ENCODE peak calls at places on chromosomes 7 and 10, in four cellular contexts. One of them, this sample, is unnamed.

GRCh38 chr10:12389154-12389734 is 39.9 kb downstream of the CAMK1D start:
- DNase-seq in HepG2: no peak
- DNase-seq in K562: no peak
- DNase-seq in HCT116: no peak
- DNase-seq in this sample: no peak

GRCh38 chr10:100637785-100638184 is 102.0 kb downstream of the HIF1AN start:
- DNase-seq in HCT116: peak
- DNase-seq in HepG2: peak
- DNase-seq in K562: peak
- DNase-seq in this sample: no peak

GRCh38 chr10:2920166-2920565 is 147.2 kb upstream of the PFKP start:
- DNase-seq in HepG2: no peak
- DNase-seq in K562: no peak
- DNase-seq in HCT116: no peak
- DNase-seq in this sample: no peak

GRCh38 chr7:286278-286677 is 3.7 kb upstream of the FOXL3 start:
- DNase-seq in HepG2: no peak
- DNase-seq in K562: no peak
- DNase-seq in HCT116: no peak
- DNase-seq in this sample: no peak

GRCh38 chr10:132890301-132890700 is 52.1 kb downstream of the CFAP46 start:
- DNase-seq in HepG2: no peak
- DNase-seq in K562: no peak
- DNase-seq in HCT116: no peak
- DNase-seq in this sample: no peak

GRCh38 chr7:1283337-1283736 is 50.7 kb downstream of the UNCX start:
- DNase-seq in HCT116: no peak
- DNase-seq in K562: no peak
- DNase-seq in HepG2: no peak
- DNase-seq in this sample: no peak

GRCh38 chr10:88879754-88880286 is at the start of gene STAMBPL1:
- DNase-seq in K562: no peak
- DNase-seq in HepG2: no peak
- DNase-seq in HCT116: no peak
- DNase-seq in this sample: peak

GRCh38 chr7:18357691-18358090 is 137.9 kb upstream of the HDAC9 start:
- DNase-seq in K562: no peak
- DNase-seq in HepG2: no peak
- DNase-seq in HCT116: no peak
- DNase-seq in this sample: no peak

GRCh38 chr10:8498881-8499280 is 444.4 kb downstream of the GATA3 start:
- DNase-seq in HCT116: no peak
- DNase-seq in HepG2: no peak
- DNase-seq in K562: no peak
- DNase-seq in this sample: no peak

GRCh38 chr10:14396441-14397048 is 65.8 kb upstream of the FRMD4A start:
- DNase-seq in HCT116: no peak
- DNase-seq in K562: peak
- DNase-seq in HepG2: no peak
- DNase-seq in this sample: no peak

GRCh38 chr10:127563718-127564553 is 14.8 kb downstream of the NPS start:
- DNase-seq in K562: peak
- DNase-seq in HepG2: no peak
- DNase-seq in HCT116: peak
- DNase-seq in this sample: no peak

GRCh38 chr7:114857605-114858004 is 64.3 kb upstream of the MDFIC start:
- DNase-seq in K562: no peak
- DNase-seq in HepG2: no peak
- DNase-seq in HCT116: no peak
- DNase-seq in this sample: no peak

GRCh38 chr10:87861566-87861952 is 1.8 kb downstream of the KLLN start:
- DNase-seq in HCT116: no peak
- DNase-seq in HepG2: peak
- DNase-seq in K562: peak
- DNase-seq in this sample: no peak

GRCh38 chr10:117218654-117219053 is 21.4 kb downstream of the KCNK18 start:
- DNase-seq in K562: peak
- DNase-seq in HCT116: no peak
- DNase-seq in HepG2: no peak
- DNase-seq in this sample: no peak

GRCh38 chr7:151758994-151759540 is 117.8 kb downstream of the PRKAG2 start:
- DNase-seq in HepG2: no peak
- DNase-seq in HCT116: no peak
- DNase-seq in K562: no peak
- DNase-seq in this sample: no peak

GRCh38 chr10:35336921-35337741 is 822 bp downstream of the CCNY start:
- DNase-seq in HCT116: no peak
- DNase-seq in HepG2: peak
- DNase-seq in K562: no peak
- DNase-seq in this sample: no peak

GRCh38 chr10:22710139-22710745 is 4.1 kb downstream of the PIP4K2A start:
- DNase-seq in HCT116: no peak
- DNase-seq in K562: no peak
- DNase-seq in HepG2: no peak
- DNase-seq in this sample: no peak

GRCh38 chr7:52854681-52855080 is 180.8 kb upstream of the POM121L12 start:
- DNase-seq in HCT116: no peak
- DNase-seq in HepG2: no peak
- DNase-seq in K562: no peak
- DNase-seq in this sample: no peak

GRCh38 chr7:149721084-149721601 is 52.2 kb downstream of the ZNF467 start:
- DNase-seq in K562: no peak
- DNase-seq in HCT116: no peak
- DNase-seq in HepG2: no peak
- DNase-seq in this sample: no peak

GRCh38 chr7:24435002-24435401 is 138.2 kb upstream of the PALS2 start:
- DNase-seq in HepG2: no peak
- DNase-seq in K562: no peak
- DNase-seq in HCT116: no peak
- DNase-seq in this sample: no peak
- TF ChIP-seq CTCF in HepG2: no peak
- TF ChIP-seq CTCF in K562: no peak
- TF ChIP-seq CTCF in HCT116: no peak
- TF ChIP-seq CTCF in this sample: no peak

GRCh38 chr10:37304036-37304435 is 178.6 kb downstream of the ANKRD30A start:
- DNase-seq in HepG2: no peak
- DNase-seq in K562: no peak
- DNase-seq in HCT116: no peak
- DNase-seq in this sample: no peak
- TF ChIP-seq TCF7L2 in HepG2: no peak
- TF ChIP-seq TCF7L2 in K562: no peak
- TF ChIP-seq TCF7L2 in HCT116: no peak
- TF ChIP-seq TCF7L2 in this sample: no peak

GRCh38 chr10:94351089-94351488 is 11.7 kb downstream of the NOC3L start:
- DNase-seq in K562: no peak
- DNase-seq in HCT116: no peak
- DNase-seq in HepG2: no peak
- DNase-seq in this sample: no peak
- H3K27ac ChIP-seq in K562: no peak
- H3K27ac ChIP-seq in HCT116: no peak
- H3K27ac ChIP-seq in HepG2: no peak
- H3K27ac ChIP-seq in this sample: no peak

DNA sequence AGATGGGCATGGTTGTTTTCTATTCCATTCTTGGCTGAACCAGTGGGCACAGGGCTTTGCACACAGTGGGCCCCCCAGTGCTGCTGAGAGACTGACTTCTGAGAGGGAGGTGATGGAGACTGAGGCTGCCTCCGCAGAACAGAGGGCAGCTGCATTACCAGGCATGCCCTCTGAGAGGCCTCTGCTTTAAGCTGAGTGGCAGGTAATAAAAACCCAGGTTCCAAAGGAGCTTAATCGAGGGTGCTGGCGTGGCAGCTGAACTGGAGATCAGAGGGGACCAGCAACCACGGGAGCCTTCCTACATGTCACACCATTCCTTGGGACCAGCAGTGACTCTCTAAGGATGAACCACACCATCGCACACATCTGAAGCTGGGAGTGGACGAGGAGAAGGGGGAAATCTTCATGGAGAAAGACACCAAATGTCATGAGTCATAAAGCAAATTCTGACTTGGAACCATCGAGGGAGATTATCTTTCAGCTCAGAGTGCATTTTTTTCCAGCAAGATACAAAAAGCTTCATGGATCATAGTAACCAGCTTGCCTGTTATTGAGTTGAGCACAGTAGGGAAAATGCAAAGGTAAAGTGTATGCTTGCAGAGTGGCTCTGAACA is 24.6 kb downstream of the HIPK2 start:
- DNase-seq in K562: peak
- DNase-seq in HepG2: no peak
- DNase-seq in HCT116: no peak
- DNase-seq in this sample: no peak
- TF ChIP-seq CTCF in K562: no peak
- TF ChIP-seq CTCF in HepG2: no peak
- TF ChIP-seq CTCF in HCT116: peak
- TF ChIP-seq CTCF in this sample: no peak

DNA sequence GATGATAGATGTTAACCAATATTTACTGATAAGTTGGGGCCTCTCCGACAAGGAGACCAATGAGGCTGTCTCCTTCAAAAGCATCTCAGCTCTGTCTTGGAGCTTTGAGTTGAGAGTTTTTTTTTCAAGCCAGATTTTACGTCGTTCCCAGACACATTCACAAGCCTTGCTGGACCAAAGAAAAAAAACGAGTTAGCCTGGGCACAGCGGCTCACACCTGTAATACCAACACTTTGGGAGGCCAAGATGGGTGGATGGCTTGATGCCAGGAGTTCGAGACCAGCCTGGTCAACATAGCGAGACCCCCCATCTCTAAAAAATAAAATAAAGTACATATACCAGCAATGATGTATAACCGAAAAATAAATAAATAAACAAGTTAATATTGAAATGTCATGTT is 19.0 kb upstream of the AZGP1 start:
- DNase-seq in K562: no peak
- DNase-seq in HCT116: no peak
- DNase-seq in HepG2: no peak
- DNase-seq in this sample: no peak
- TF ChIP-seq TCF7L2 in K562: no peak
- TF ChIP-seq TCF7L2 in HCT116: no peak
- TF ChIP-seq TCF7L2 in HepG2: no peak
- TF ChIP-seq TCF7L2 in this sample: no peak

GRCh38 chr10:95209509-95210127 is 15.6 kb downstream of the ACSM6 start:
- DNase-seq in HepG2: no peak
- DNase-seq in K562: no peak
- DNase-seq in HCT116: no peak
- DNase-seq in this sample: no peak

GRCh38 chr10:95211606-95212279 is 17.7 kb downstream of the ACSM6 start:
- DNase-seq in HepG2: no peak
- DNase-seq in K562: no peak
- DNase-seq in HCT116: no peak
- DNase-seq in this sample: no peak

GRCh38 chr10:95217476-95217875 is 23.4 kb downstream of the ACSM6 start:
- DNase-seq in HepG2: no peak
- DNase-seq in K562: no peak
- DNase-seq in HCT116: no peak
- DNase-seq in this sample: no peak

GRCh38 chr10:95214369-95214768 is 20.3 kb downstream of the ACSM6 start:
- DNase-seq in HepG2: no peak
- DNase-seq in K562: no peak
- DNase-seq in HCT116: no peak
- DNase-seq in this sample: no peak

GRCh38 chr10:95214793-95215192 is 20.8 kb downstream of the ACSM6 start:
- DNase-seq in K562: no peak
- DNase-seq in HepG2: no peak
- DNase-seq in HCT116: no peak
- DNase-seq in this sample: peak
- H3K27ac ChIP-seq in K562: no peak
- H3K27ac ChIP-seq in HepG2: no peak
- H3K27ac ChIP-seq in HCT116: no peak
- H3K27ac ChIP-seq in this sample: peak

DNA sequence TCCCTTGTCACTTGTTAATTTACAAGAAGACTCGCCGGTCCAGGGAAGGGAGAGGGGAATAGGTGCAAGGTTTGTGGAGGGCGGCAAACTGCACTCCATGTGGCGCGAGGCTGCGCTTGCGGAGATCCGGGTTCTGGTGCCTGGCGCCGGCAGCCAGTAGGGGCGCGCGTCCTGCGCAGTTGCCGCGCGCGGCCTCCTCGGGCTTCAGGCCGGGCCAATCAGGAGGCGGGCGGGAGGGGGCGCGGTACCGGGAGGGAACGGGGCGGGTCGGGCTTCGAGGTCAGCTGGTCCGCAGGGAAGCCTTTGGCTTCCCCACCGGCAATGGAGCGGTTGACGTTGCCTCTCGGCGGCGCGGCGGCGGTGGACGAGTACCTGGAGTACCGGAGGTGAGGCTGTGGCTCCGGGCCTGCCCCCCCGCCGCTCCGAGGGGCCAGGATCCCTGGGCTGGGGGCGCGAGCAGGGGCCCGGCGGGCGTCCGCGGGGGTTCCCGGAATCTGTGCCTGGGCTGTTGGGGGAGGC is at the start of gene FAM221A:
- DNase-seq in HepG2: no peak
- DNase-seq in HCT116: no peak
- DNase-seq in K562: no peak
- DNase-seq in this sample: peak
- TF ChIP-seq CTCF in HepG2: no peak
- TF ChIP-seq CTCF in HCT116: peak
- TF ChIP-seq CTCF in K562: no peak
- TF ChIP-seq CTCF in this sample: peak

DNA sequence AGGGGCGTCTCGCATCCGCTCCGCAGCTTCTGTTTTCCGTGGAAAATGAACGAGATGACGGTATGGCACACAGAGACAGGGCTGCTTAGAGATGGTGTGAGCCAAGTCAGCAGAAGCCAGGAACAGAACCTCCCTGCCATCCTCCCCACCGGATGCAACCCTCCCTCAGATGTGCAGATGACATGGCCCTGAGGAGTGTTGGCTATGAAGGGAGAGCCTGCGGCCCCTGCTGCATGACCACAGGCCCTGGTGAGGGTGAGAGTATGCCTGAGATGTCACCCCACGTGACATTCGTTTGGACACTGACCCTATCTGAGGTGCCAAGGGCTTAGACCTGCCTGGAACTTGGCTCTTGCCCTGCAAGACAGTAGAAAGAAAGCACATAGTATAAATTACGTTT is 29.4 kb downstream of the WIPF3 start:
- DNase-seq in HCT116: no peak
- DNase-seq in HepG2: no peak
- DNase-seq in K562: no peak
- DNase-seq in this sample: no peak
- TF ChIP-seq TCF7L2 in HCT116: no peak
- TF ChIP-seq TCF7L2 in HepG2: no peak
- TF ChIP-seq TCF7L2 in K562: no peak
- TF ChIP-seq TCF7L2 in this sample: no peak

GRCh38 chr7:51079494-51079893 is 237.1 kb downstream of the COBL start:
- DNase-seq in K562: no peak
- DNase-seq in HCT116: no peak
- DNase-seq in HepG2: no peak
- DNase-seq in this sample: no peak
- H3K27ac ChIP-seq in K562: no peak
- H3K27ac ChIP-seq in HCT116: no peak
- H3K27ac ChIP-seq in HepG2: no peak
- H3K27ac ChIP-seq in this sample: no peak

This sample was measured in Panc1.